ENCODE peak calls at places on chromosomes 12 and 14, in five cellular contexts. F, T, Y, B and Z are unnamed samples.

GRCh38 chr14:90191154-90191553 is 65.2 kb upstream of the PSMC1 start:
- DNase-seq in T (no peak), Y (no peak), F (no peak), B (no peak), Z (no peak)

GRCh38 chr12:93363854-93364297 is 13.8 kb upstream of the NUDT4 start:
- DNase-seq in T (no peak), Y (no peak), F (no peak), B (no peak), Z (no peak)

GRCh38 chr12:54759751-54760150 is 94.6 kb upstream of the MUCL1 start:
- DNase-seq in T (no peak), B (peak), Y (peak), F (no peak), Z (peak)

GRCh38 chr14:103155013-103155412 is 31.8 kb downstream of the TNFAIP2 start:
- DNase-seq in Y (peak), F (no peak), T (no peak), B (peak), Z (peak)

GRCh38 chr12:78928200-78929074 is 63.9 kb downstream of the SYT1 start:
- DNase-seq in F (no peak), T (no peak), Y (peak), B (peak), Z (peak)

GRCh38 chr14:61476737-61477410 is 155.5 kb downstream of the PRKCH start:
- DNase-seq in T (no peak), Y (peak), B (peak), F (no peak), Z (no peak)

GRCh38 chr12:48995061-48995879 is 3.9 kb downstream of the DDN start:
- DNase-seq in T (peak), F (no peak), Y (peak), B (peak), Z (peak)

GRCh38 chr12:106870116-106870515 is 85.6 kb upstream of the TMEM263 start:
- DNase-seq in T (no peak), B (no peak), Y (no peak), F (no peak), Z (no peak)

GRCh38 chr12:132918680-132919079 is 31.3 kb upstream of the CHFR start:
- DNase-seq in T (no peak), Y (no peak), F (no peak), B (no peak), Z (no peak)

GRCh38 chr14:36845346-36846042 is 183.8 kb downstream of the PAX9 start:
- DNase-seq in Y (no peak), T (no peak), F (no peak), B (no peak), Z (no peak)

GRCh38 chr14:32471183-32471582 is 142.1 kb downstream of the AKAP6 start:
- DNase-seq in F (no peak), B (no peak), Y (no peak), T (no peak), Z (no peak)

GRCh38 chr12:110744697-110745264 is 2.1 kb upstream of the PPP1CC start:
- DNase-seq in F (no peak), Y (no peak), B (no peak), T (no peak), Z (peak)

GRCh38 chr12:15631007-15631715 is 158.0 kb downstream of the EPS8 start:
- DNase-seq in T (no peak), Y (peak), B (no peak), F (no peak), Z (no peak)

GRCh38 chr14:75417674-75418073 is 10.1 kb upstream of the JDP2 start:
- DNase-seq in T (no peak), F (no peak), B (peak), Y (peak), Z (no peak)

GRCh38 chr12:24138041-24138440 is 188.6 kb upstream of the SOX5 start:
- DNase-seq in T (no peak), F (no peak), B (no peak), Y (no peak), Z (no peak)

GRCh38 chr14:61812347-61813100 is 50.3 kb downstream of the SNAPC1 start:
- DNase-seq in F (no peak), B (peak), T (peak), Y (no peak), Z (no peak)